ENCODE peak calls at places on chromosomes 13 and 19, in nine cellular contexts. F is IMR-90, E is SK-N-SH, C is body of pancreas, J is iPS DF 6.9, I is heart left ventricle, R is A549, X is HCT116, V is K562. K is an unnamed sample. For H3K4me1, the result is how much of the 10 kb centered on the place peaks cover.

GRCh38 chr13:48233097-48233885 is at the start of gene ITM2B:
- DNase-seq in F (peak), E (peak), C (peak), J (no peak), I (peak), R (peak), X (peak), V (peak), K (peak)

GRCh38 chr19:57786286-57786685 is 16.8 kb downstream of the ZNF586 start:
- DNase-seq in F (no peak), E (no peak), C (no peak), J (no peak), I (no peak), R (no peak), X (no peak), V (no peak), K (no peak)

GRCh38 chr19:31149306-31149975 is 199.8 kb downstream of the TSHZ3 start:
- DNase-seq in F (peak), E (no peak), C (no peak), J (no peak), I (no peak), R (no peak), X (no peak), V (no peak), K (no peak)

GRCh38 chr19:31270897-31271568 is 78.2 kb downstream of the TSHZ3 start:
- DNase-seq in F (peak), E (no peak), C (no peak), J (no peak), I (peak), R (no peak), X (no peak), V (no peak), K (peak)

GRCh38 chr13:98471895-98472294 is 105.0 kb downstream of the STK24 start:
- DNase-seq in F (no peak), E (no peak), C (no peak), J (no peak), I (no peak), R (no peak), X (no peak), V (no peak), K (no peak)

GRCh38 chr19:14427461-14427860 is 5.6 kb upstream of the PKN1 start:
- DNase-seq in F (no peak), E (no peak), C (no peak), J (no peak), I (no peak), R (no peak), X (no peak), V (no peak), K (no peak)

GRCh38 chr13:111337741-111338140 is 17.3 kb downstream of the TEX29 start:
- DNase-seq in F (peak), E (no peak), C (no peak), J (no peak), I (no peak), R (no peak), X (no peak), V (no peak), K (no peak)

GRCh38 chr13:30963794-30964193 is 31.3 kb downstream of the TEX26 start:
- DNase-seq in F (peak), E (no peak), C (peak), J (no peak), I (no peak), R (no peak), X (no peak), V (no peak), K (no peak)

GRCh38 chr19:12111176-12111575 is 29.0 kb downstream of the ZNF20 start:
- DNase-seq in F (no peak), E (no peak), C (no peak), J (no peak), I (no peak), R (no peak), X (no peak), V (no peak), K (no peak)

GRCh38 chr19:13018037-13018914 is 23.0 kb downstream of the NFIX start:
- DNase-seq in F (peak), E (peak), C (no peak), J (no peak), I (peak), R (no peak), X (no peak), V (peak), K (peak)

GRCh38 chr13:98476106-98476505 is 100.8 kb downstream of the STK24 start:
- DNase-seq in F (no peak), E (peak), C (peak), J (no peak), I (no peak), R (no peak), X (no peak), V (no peak), K (no peak)

GRCh38 chr13:109246001-109246400 is 540.4 kb downstream of the IRS2 start:
- DNase-seq in F (no peak), E (no peak), C (no peak), J (no peak), I (no peak), R (no peak), X (no peak), V (no peak), K (no peak)

GRCh38 chr13:48901786-48902185 is 73.9 kb upstream of the FNDC3A start:
- DNase-seq in F (no peak), E (no peak), C (no peak), J (no peak), I (no peak), R (no peak), X (no peak), V (no peak), K (no peak)

GRCh38 chr13:94595006-94595942 is 678 bp downstream of the TGDS start:
- DNase-seq in F (peak), E (peak), C (peak), J (no peak), I (no peak), R (peak), X (no peak), V (peak), K (peak)

GRCh38 chr13:113129921-113130750 is 7.5 kb downstream of the F10 start:
- DNase-seq in F (no peak), E (no peak), C (peak), J (no peak), I (peak), R (no peak), X (no peak), V (no peak), K (no peak)

GRCh38 chr19:2087621-2088100 is 8.5 kb downstream of the MOB3A start:
- DNase-seq in F (no peak), E (peak), C (peak), J (no peak), I (no peak), R (no peak), X (no peak), V (no peak), K (no peak)

GRCh38 chr13:109330941-109331340 is 455.4 kb downstream of the IRS2 start:
- DNase-seq in F (peak), E (no peak), C (no peak), J (no peak), I (no peak), R (no peak), X (no peak), V (no peak), K (no peak)

GRCh38 chr13:33785384-33785783 is 32.6 kb upstream of the RFC3 start:
- DNase-seq in F (no peak), E (no peak), C (no peak), J (no peak), I (no peak), R (no peak), X (no peak), V (peak), K (no peak)

GRCh38 chr13:61136101-61136500 is 279.5 kb downstream of the PCDH20 start:
- DNase-seq in F (no peak), E (no peak), C (no peak), J (no peak), I (no peak), R (no peak), X (no peak), V (no peak), K (no peak)

GRCh38 chr19:18612772-18613588 is at the start of gene TMEM59L:
- DNase-seq in F (no peak), E (peak), C (no peak), J (no peak), I (no peak), R (no peak), X (no peak), V (no peak), K (peak)

GRCh38 chr13:53201454-53202225 is 173.0 kb downstream of the OLFM4 start:
- DNase-seq in F (no peak), E (peak), C (peak), J (no peak), I (peak), R (no peak), X (no peak), V (no peak), K (peak)

GRCh38 chr19:34364830-34365462 is at the start of gene GPI:
- DNase-seq in F (peak), E (peak), C (peak), J (no peak), I (peak), R (peak), X (no peak), V (peak), K (peak)

GRCh38 chr13:33994198-33994597 is 176.2 kb downstream of the RFC3 start:
- DNase-seq in F (no peak), E (no peak), C (no peak), J (no peak), I (no peak), R (no peak), X (no peak), V (no peak), K (no peak)

GRCh38 chr13:93778548-93778947 is 551.9 kb downstream of the GPC6 start:
- DNase-seq in F (no peak), E (no peak), C (no peak), J (no peak), I (no peak), R (no peak), X (no peak), V (no peak), K (no peak)

GRCh38 chr13:41244555-41244954 is 18.8 kb downstream of the MTRF1 start:
- DNase-seq in F (peak), E (no peak), C (no peak), J (no peak), I (no peak), R (no peak), X (no peak), V (peak), K (no peak)

GRCh38 chr19:10565028-10565566 is 713 bp downstream of the KRI1 start:
- DNase-seq in F (peak), E (peak), C (peak), J (no peak), I (no peak), R (peak), X (no peak), V (peak), K (peak)

GRCh38 chr13:25466880-25467279 is 95.1 kb downstream of the ATP8A2 start:
- DNase-seq in F (no peak), E (no peak), C (no peak), J (no peak), I (no peak), R (no peak), X (no peak), V (no peak), K (no peak)

GRCh38 chr13:51331354-51331861 is 8.1 kb upstream of the SERPINE3 start:
- DNase-seq in F (no peak), E (no peak), C (no peak), J (no peak), I (no peak), R (no peak), X (no peak), V (no peak), K (no peak)

GRCh38 chr19:12985049-12985776 is 10.1 kb upstream of the NFIX start:
- DNase-seq in F (peak), E (no peak), C (peak), J (no peak), I (peak), R (no peak), X (peak), V (peak), K (no peak)

GRCh38 chr13:61727714-61728275 is 312.1 kb upstream of the PCDH20 start:
- DNase-seq in F (no peak), E (no peak), C (no peak), J (no peak), I (no peak), R (no peak), X (no peak), V (no peak), K (no peak)

GRCh38 chr13:97234236-97234635 is 12.1 kb downstream of the MBNL2 start:
- DNase-seq in F (no peak), E (no peak), C (no peak), J (no peak), I (no peak), R (no peak), X (no peak), V (no peak), K (no peak)

GRCh38 chr13:30847697-30848307 is 58.3 kb upstream of the MEDAG start:
- DNase-seq in F (peak), E (no peak), C (peak), J (no peak), I (no peak), R (no peak), X (no peak), V (no peak), K (no peak)

GRCh38 chr19:996051-996838 is 4.0 kb upstream of the GRIN3B start:
- DNase-seq in F (peak), E (peak), C (peak), J (no peak), I (no peak), R (no peak), X (no peak), V (peak), K (peak)

GRCh38 chr13:29436291-29436690 is 159.2 kb downstream of the SLC7A1 start:
- DNase-seq in F (peak), E (no peak), C (no peak), J (no peak), I (no peak), R (no peak), X (no peak), V (no peak), K (no peak)

GRCh38 chr19:38842439-38843174 is 7.2 kb downstream of the HNRNPL start:
- DNase-seq in F (no peak), E (no peak), C (peak), J (no peak), I (no peak), R (peak), X (no peak), V (no peak), K (no peak)

GRCh38 chr19:2630352-2631001 is 72.0 kb downstream of the GNG7 start:
- DNase-seq in F (no peak), E (no peak), C (no peak), J (no peak), I (no peak), R (no peak), X (no peak), V (no peak), K (no peak)

GRCh38 chr13:97911311-97912138 is 42.0 kb upstream of the IPO5 start:
- DNase-seq in F (peak), E (peak), C (peak), J (peak), I (no peak), R (peak), X (peak), V (peak), K (peak)

GRCh38 chr13:46578590-46578975 is 25.6 kb downstream of the LRCH1 start:
- DNase-seq in F (no peak), E (no peak), C (no peak), J (no peak), I (no peak), R (no peak), X (no peak), V (no peak), K (no peak)

GRCh38 chr19:38685666-38686529 is 38.4 kb downstream of the ACTN4 start:
- DNase-seq in F (peak), E (peak), C (peak), J (no peak), I (no peak), R (peak), X (peak), V (peak), K (no peak)

DNA sequence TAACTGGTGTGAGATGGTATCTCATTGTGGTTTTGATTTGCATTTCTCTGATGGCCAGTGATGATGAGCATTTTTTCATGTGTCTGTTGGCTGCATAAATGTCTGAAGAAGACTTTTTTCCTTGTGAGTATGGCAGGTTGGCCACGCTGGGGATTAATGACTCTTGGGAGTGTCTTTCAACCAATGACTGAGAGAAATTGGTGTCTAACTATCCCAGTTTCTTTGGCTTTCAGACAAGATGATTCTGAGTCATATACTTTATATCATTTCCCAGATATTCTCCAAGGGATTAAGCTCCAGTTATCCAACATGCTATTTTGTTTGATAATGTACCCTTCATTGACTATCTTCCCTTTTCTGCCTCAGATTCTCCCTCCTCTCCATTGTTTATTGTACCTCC is 35.5 kb upstream of the CSNK1A1L start:
- DNase-seq in F (no peak), E (no peak), C (no peak), J (no peak), I (no peak), R (no peak), X (no peak), V (no peak), K (no peak)
- H3K4me1 ChIP-seq in F (under half), E (under half), C (under half), J (under half), I (under half), R (under half), X (under half), V (under half), K (under half)

DNA sequence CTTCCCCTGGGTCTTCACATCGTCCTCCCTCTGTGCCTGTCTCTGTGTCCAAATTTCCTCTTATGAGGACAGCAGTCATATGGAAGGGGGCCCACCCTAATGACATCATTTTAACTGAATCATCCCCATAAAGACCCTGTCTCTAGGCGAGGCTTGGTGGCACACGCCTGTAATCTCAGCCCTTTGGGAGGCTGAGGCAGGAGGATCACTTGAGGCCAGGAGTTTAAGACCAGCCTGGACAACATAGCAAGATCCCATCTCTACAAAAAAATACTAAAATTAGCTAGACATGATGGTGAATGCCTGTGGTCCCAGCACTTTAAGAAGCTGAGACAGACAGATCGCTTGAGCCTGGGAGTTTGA is 4.8 kb downstream of the MYO9B start:
- DNase-seq in F (no peak), E (no peak), C (no peak), J (no peak), I (no peak), R (no peak), X (no peak), V (no peak), K (no peak)
- H3K4me3 ChIP-seq in F (peak), E (peak), C (no peak), J (no peak), I (peak), R (no peak), X (no peak), V (no peak), K (peak)

DNA sequence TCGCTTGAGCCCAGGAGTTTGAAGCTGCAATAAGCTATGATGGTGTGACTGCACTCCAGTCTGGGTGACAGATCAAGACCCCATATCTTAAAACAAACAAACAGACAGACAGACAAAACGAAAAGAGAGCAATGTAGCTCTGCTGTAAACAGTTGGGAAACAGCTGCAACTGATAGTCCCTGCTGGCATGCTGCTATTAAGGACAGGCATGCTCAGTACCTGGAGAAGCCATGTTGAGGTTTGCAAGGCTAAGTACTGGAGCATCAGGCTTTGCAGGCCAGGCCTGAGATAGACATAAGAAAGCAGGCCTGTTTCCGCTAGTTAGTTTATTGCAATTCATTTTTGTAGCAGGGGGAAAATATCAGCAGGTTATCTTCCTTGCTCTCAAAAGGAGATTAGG is 16.2 kb upstream of the OBI1 start:
- DNase-seq in F (no peak), E (no peak), C (no peak), J (no peak), I (no peak), R (no peak), X (no peak), V (no peak), K (no peak)
- H3K4me1 ChIP-seq in F (under half), E (under half), C (under half), J (under half), I (under half), R (under half), X (under half), V (under half), K (under half)

GRCh38 chr19:50248413-50248812 is 45.0 kb downstream of the MYH14 start:
- DNase-seq in F (no peak), E (no peak), C (no peak), J (no peak), I (no peak), R (no peak), X (no peak), V (no peak), K (no peak)

GRCh38 chr19:50252111-50252886 is 48.9 kb downstream of the MYH14 start:
- DNase-seq in F (no peak), E (peak), C (peak), J (no peak), I (no peak), R (no peak), X (no peak), V (peak), K (peak)

GRCh38 chr19:50249636-50250035 is 46.2 kb downstream of the MYH14 start:
- DNase-seq in F (no peak), E (no peak), C (no peak), J (no peak), I (no peak), R (no peak), X (no peak), V (no peak), K (no peak)

GRCh38 chr19:50250450-50251136 is 47.2 kb downstream of the MYH14 start:
- DNase-seq in F (no peak), E (no peak), C (no peak), J (no peak), I (no peak), R (no peak), X (no peak), V (no peak), K (no peak)

GRCh38 chr19:50248826-50249225 is 45.4 kb downstream of the MYH14 start:
- DNase-seq in F (no peak), E (no peak), C (no peak), J (no peak), I (no peak), R (no peak), X (no peak), V (no peak), K (no peak)
- H3K4me3 ChIP-seq in F (no peak), E (no peak), C (no peak), J (no peak), I (no peak), R (no peak), X (no peak), V (no peak), K (no peak)

K was measured in BE2C.